ENCODE peak calls at places on chromosomes 7 and 10, in four cellular contexts. One of them, this sample, is unnamed.

GRCh38 chr7:143987513-143987912 is 12.6 kb upstream of the OR6B1 start:
- DNase-seq in GM12878: no peak
- DNase-seq in K562: no peak
- DNase-seq in HepG2: no peak
- DNase-seq in this sample: no peak

GRCh38 chr7:140238778-140239652 is 62.2 kb upstream of the KDM7A start:
- DNase-seq in GM12878: no peak
- DNase-seq in HepG2: peak; percentile 47
- DNase-seq in K562: peak; percentile 46
- DNase-seq in this sample: no peak

GRCh38 chr7:141544831-141545230 is 6.4 kb upstream of the AGK start:
- DNase-seq in GM12878: no peak
- DNase-seq in HepG2: no peak
- DNase-seq in K562: no peak
- DNase-seq in this sample: no peak

GRCh38 chr7:152312316-152312715 is 123.5 kb downstream of the KMT2C start:
- DNase-seq in GM12878: no peak
- DNase-seq in K562: no peak
- DNase-seq in HepG2: no peak
- DNase-seq in this sample: no peak

GRCh38 chr10:74738985-74739567 is 87.3 kb upstream of the KAT6B start:
- DNase-seq in K562: no peak
- DNase-seq in GM12878: peak; percentile 94
- DNase-seq in HepG2: peak; percentile 16
- DNase-seq in this sample: no peak

GRCh38 chr7:21806388-21806787 is 139.3 kb downstream of the CDCA7L start:
- DNase-seq in GM12878: no peak
- DNase-seq in HepG2: no peak
- DNase-seq in K562: no peak
- DNase-seq in this sample: no peak

GRCh38 chr7:55524558-55525310 is 47.6 kb downstream of the VOPP1 start:
- DNase-seq in K562: no peak
- DNase-seq in GM12878: no peak
- DNase-seq in HepG2: no peak
- DNase-seq in this sample: no peak

GRCh38 chr7:123401295-123401694 is 133.1 kb downstream of the IQUB start:
- DNase-seq in HepG2: no peak
- DNase-seq in K562: no peak
- DNase-seq in GM12878: no peak
- DNase-seq in this sample: no peak

GRCh38 chr10:72904806-72905205 is 11.3 kb downstream of the OIT3 start:
- DNase-seq in HepG2: no peak
- DNase-seq in GM12878: peak; percentile 4
- DNase-seq in K562: no peak
- DNase-seq in this sample: no peak

GRCh38 chr7:37065779-37066271 is 341.5 kb upstream of the AOAH start:
- DNase-seq in K562: no peak
- DNase-seq in GM12878: peak; percentile 55
- DNase-seq in HepG2: no peak
- DNase-seq in this sample: no peak

GRCh38 chr10:14396441-14397048 is 65.8 kb upstream of the FRMD4A start:
- DNase-seq in GM12878: no peak
- DNase-seq in K562: peak; percentile 26
- DNase-seq in HepG2: no peak
- DNase-seq in this sample: peak; percentile 47

GRCh38 chr7:140159487-140159886 is 17.3 kb downstream of the KDM7A start:
- DNase-seq in K562: no peak
- DNase-seq in GM12878: no peak
- DNase-seq in HepG2: no peak
- DNase-seq in this sample: peak; percentile 28

GRCh38 chr10:22550732-22551131 is 163.6 kb downstream of the PIP4K2A start:
- DNase-seq in K562: peak; percentile 59
- DNase-seq in HepG2: peak; percentile 40
- DNase-seq in GM12878: no peak
- DNase-seq in this sample: peak; percentile 69

GRCh38 chr10:4217187-4217586 is 432.2 kb upstream of the KLF6 start:
- DNase-seq in HepG2: no peak
- DNase-seq in K562: no peak
- DNase-seq in GM12878: no peak
- DNase-seq in this sample: no peak

GRCh38 chr10:89940076-89940475 is 238.7 kb downstream of the KIF20B start:
- DNase-seq in K562: no peak
- DNase-seq in HepG2: no peak
- DNase-seq in GM12878: no peak
- DNase-seq in this sample: no peak

GRCh38 chr7:151491859-151492258 is 27.8 kb downstream of the RHEB start:
- DNase-seq in K562: no peak
- DNase-seq in HepG2: peak; percentile 51
- DNase-seq in GM12878: no peak
- DNase-seq in this sample: no peak

GRCh38 chr10:42888504-42889095 is 106.0 kb downstream of the BMS1 start:
- DNase-seq in K562: no peak
- DNase-seq in HepG2: no peak
- DNase-seq in GM12878: no peak
- DNase-seq in this sample: no peak

GRCh38 chr10:113463777-113464176 is 89.1 kb upstream of the HABP2 start:
- DNase-seq in GM12878: no peak
- DNase-seq in K562: no peak
- DNase-seq in HepG2: peak; percentile 5
- DNase-seq in this sample: peak; percentile 42

GRCh38 chr10:19421664-19422063 is 373.1 kb downstream of the MALRD1 start:
- DNase-seq in HepG2: no peak
- DNase-seq in K562: no peak
- DNase-seq in GM12878: no peak
- DNase-seq in this sample: no peak

GRCh38 chr10:129945941-129946760 is 17.9 kb downstream of the EBF3 start:
- DNase-seq in GM12878: no peak
- DNase-seq in K562: no peak
- DNase-seq in HepG2: no peak
- DNase-seq in this sample: no peak

GRCh38 chr7:150778014-150778737 is 22.0 kb downstream of the TMEM176B start:
- DNase-seq in HepG2: peak; percentile 37
- DNase-seq in K562: peak; percentile 17
- DNase-seq in GM12878: no peak
- DNase-seq in this sample: no peak

GRCh38 chr10:88064608-88065383 is 201.4 kb downstream of the PTEN start:
- DNase-seq in HepG2: no peak
- DNase-seq in K562: no peak
- DNase-seq in GM12878: peak; percentile 95
- DNase-seq in this sample: peak; percentile 60

GRCh38 chr10:33129181-33129928 is 171.3 kb upstream of the ITGB1 start:
- DNase-seq in HepG2: no peak
- DNase-seq in K562: no peak
- DNase-seq in GM12878: no peak
- DNase-seq in this sample: no peak

GRCh38 chr10:50312464-50313437 is 61.4 kb upstream of the ASAH2 start:
- DNase-seq in HepG2: no peak
- DNase-seq in K562: no peak
- DNase-seq in GM12878: no peak
- DNase-seq in this sample: no peak

GRCh38 chr7:71239517-71239916 is 107.6 kb downstream of the GALNT17 start:
- DNase-seq in HepG2: no peak
- DNase-seq in K562: no peak
- DNase-seq in GM12878: no peak
- DNase-seq in this sample: no peak

GRCh38 chr10:73113543-73113942 is 3.3 kb downstream of the NUDT13 start:
- DNase-seq in K562: no peak
- DNase-seq in GM12878: no peak
- DNase-seq in HepG2: no peak
- DNase-seq in this sample: no peak

GRCh38 chr10:32298066-32298812 is 48.7 kb downstream of the EPC1 start:
- DNase-seq in K562: no peak
- DNase-seq in HepG2: peak; percentile 21
- DNase-seq in GM12878: no peak
- DNase-seq in this sample: no peak

GRCh38 chr10:43230101-43230908 is 36.6 kb downstream of the RASGEF1A start:
- DNase-seq in K562: no peak
- DNase-seq in GM12878: no peak
- DNase-seq in HepG2: no peak
- DNase-seq in this sample: no peak

GRCh38 chr10:75542902-75543301 is 111.5 kb downstream of the LRMDA start:
- DNase-seq in HepG2: no peak
- DNase-seq in K562: no peak
- DNase-seq in GM12878: no peak
- DNase-seq in this sample: peak; percentile 51

GRCh38 chr7:2927592-2927991 is 83.5 kb upstream of the GNA12 start:
- DNase-seq in HepG2: no peak
- DNase-seq in K562: no peak
- DNase-seq in GM12878: no peak
- DNase-seq in this sample: peak; percentile 25

GRCh38 chr7:138125119-138125518 is 48.9 kb downstream of the AKR1D1 start:
- DNase-seq in HepG2: no peak
- DNase-seq in GM12878: no peak
- DNase-seq in K562: no peak
- DNase-seq in this sample: no peak

GRCh38 chr7:138125598-138126111 is 49.4 kb downstream of the AKR1D1 start:
- DNase-seq in K562: no peak
- DNase-seq in HepG2: no peak
- DNase-seq in GM12878: peak; percentile 50
- DNase-seq in this sample: no peak

GRCh38 chr7:138120140-138120827 is 44.0 kb downstream of the AKR1D1 start:
- DNase-seq in K562: no peak
- DNase-seq in GM12878: no peak
- DNase-seq in HepG2: no peak
- DNase-seq in this sample: no peak

GRCh38 chr7:138126928-138127327 is 50.7 kb downstream of the AKR1D1 start:
- DNase-seq in GM12878: no peak
- DNase-seq in HepG2: no peak
- DNase-seq in K562: no peak
- DNase-seq in this sample: no peak

DNA sequence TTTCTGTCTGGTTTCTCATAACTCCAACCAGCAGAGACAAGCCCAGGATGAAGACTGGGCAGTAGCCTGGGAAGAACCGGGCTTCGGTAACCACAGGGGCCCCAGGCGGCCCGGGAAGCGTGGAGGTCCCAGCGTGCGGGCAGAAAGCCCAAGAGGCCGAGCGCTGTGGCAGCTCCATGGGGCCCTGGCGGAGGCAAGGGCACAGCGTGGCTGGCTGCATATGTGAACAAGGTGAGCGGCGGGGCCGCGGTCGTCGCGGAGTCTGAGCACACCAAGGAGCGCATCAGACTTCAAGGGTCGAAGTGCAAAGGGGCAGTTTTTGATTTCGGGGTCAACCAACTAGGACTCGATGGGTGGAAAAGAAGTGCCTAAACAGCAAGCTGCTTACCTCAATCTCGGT is 45.9 kb downstream of the AKR1D1 start:
- DNase-seq in GM12878: no peak
- DNase-seq in K562: no peak
- DNase-seq in HepG2: no peak
- DNase-seq in this sample: no peak
- TF ChIP-seq YY1 in GM12878: no peak
- TF ChIP-seq YY1 in K562: no peak
- TF ChIP-seq YY1 in HepG2: no peak
- TF ChIP-seq YY1 in this sample: no peak

GRCh38 chr10:122407375-122408125 is 33.0 kb downstream of the PLEKHA1 start:
- DNase-seq in K562: no peak
- DNase-seq in GM12878: no peak
- DNase-seq in HepG2: no peak
- DNase-seq in this sample: no peak
- TF ChIP-seq FOXM1 in K562: no peak
- TF ChIP-seq FOXM1 in GM12878: no peak
- TF ChIP-seq FOXM1 in HepG2: no peak
- TF ChIP-seq FOXM1 in this sample: no peak

GRCh38 chr7:5284304-5285281 is 1.9 kb downstream of the SLC29A4 start:
- DNase-seq in GM12878: peak; percentile 4
- DNase-seq in K562: peak; percentile 42
- DNase-seq in HepG2: peak; percentile 87
- DNase-seq in this sample: peak; percentile 90
- TF ChIP-seq USF2 in GM12878: no peak
- TF ChIP-seq USF2 in K562: no peak
- TF ChIP-seq USF2 in HepG2: no peak
- TF ChIP-seq USF2 in this sample: no peak

GRCh38 chr7:524800-525199 is 5.2 kb upstream of the PDGFA start:
- DNase-seq in GM12878: no peak
- DNase-seq in HepG2: no peak
- DNase-seq in K562: no peak
- DNase-seq in this sample: no peak

GRCh38 chr7:525740-526139 is 6.1 kb upstream of the PDGFA start:
- DNase-seq in GM12878: no peak
- DNase-seq in K562: no peak
- DNase-seq in HepG2: no peak
- DNase-seq in this sample: no peak

GRCh38 chr7:528451-528850 is 8.8 kb upstream of the PDGFA start:
- DNase-seq in GM12878: no peak
- DNase-seq in HepG2: no peak
- DNase-seq in K562: no peak
- DNase-seq in this sample: no peak

GRCh38 chr7:526474-527034 is 6.9 kb upstream of the PDGFA start:
- DNase-seq in K562: no peak
- DNase-seq in GM12878: no peak
- DNase-seq in HepG2: no peak
- DNase-seq in this sample: no peak

GRCh38 chr7:527723-528122 is 8.1 kb upstream of the PDGFA start:
- DNase-seq in HepG2: no peak
- DNase-seq in GM12878: no peak
- DNase-seq in K562: no peak
- DNase-seq in this sample: no peak
- TF ChIP-seq YY1 in HepG2: no peak
- TF ChIP-seq YY1 in GM12878: no peak
- TF ChIP-seq YY1 in K562: no peak
- TF ChIP-seq YY1 in this sample: no peak

DNA sequence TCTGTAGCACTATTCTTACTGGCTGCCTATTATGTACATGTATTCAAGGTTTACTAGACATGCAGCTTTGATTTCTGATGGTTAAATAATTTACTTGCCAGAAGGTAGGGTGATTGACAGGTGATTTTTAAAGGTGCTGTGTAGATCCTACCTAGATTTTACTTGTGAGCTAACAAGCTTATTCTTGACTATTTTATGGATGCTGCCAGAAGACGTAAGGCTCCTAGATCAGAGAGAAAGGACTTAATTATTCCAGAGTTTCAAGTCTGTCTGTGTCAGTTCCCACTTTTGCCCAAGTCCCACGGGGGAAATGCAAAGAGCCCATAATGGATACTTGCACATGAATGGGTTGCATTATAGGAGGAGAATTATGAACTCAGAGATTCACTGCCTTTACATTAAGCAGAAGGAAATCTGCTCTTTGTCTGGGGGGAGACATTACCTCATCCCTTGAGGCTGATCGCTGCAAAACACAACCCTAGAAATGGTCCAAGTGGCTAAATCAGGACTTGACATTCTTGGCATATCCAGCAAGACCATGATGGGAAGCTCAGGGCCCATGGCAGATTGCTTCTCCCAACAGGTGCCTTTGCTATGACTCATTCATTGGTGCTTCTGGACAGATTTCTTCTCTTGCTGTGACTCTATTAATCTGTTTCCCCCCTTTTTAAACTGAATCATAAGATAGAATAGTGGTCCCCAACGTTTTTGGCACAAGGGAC is 32.1 kb downstream of the GPR158 start:
- DNase-seq in HepG2: no peak
- DNase-seq in GM12878: no peak
- DNase-seq in K562: no peak
- DNase-seq in this sample: no peak
- TF ChIP-seq FOXM1 in HepG2: no peak
- TF ChIP-seq FOXM1 in GM12878: no peak
- TF ChIP-seq FOXM1 in K562: no peak
- TF ChIP-seq FOXM1 in this sample: no peak

This sample was measured in SK-N-SH.